ENCODE peak calls at places on chromosomes 6 and 20, in six cellular contexts. One of them, this sample, is unnamed.

GRCh38 chr6:710601-711571 is 17.9 kb upstream of the EXOC2 start:
- DNase-seq in effector CD4-positive, alpha-beta T cell: peak; percentile 15
- DNase-seq in AML-193: no peak
- DNase-seq in NCI-H1092 treated with DMSO at 0.1 percent for 48 hours: peak; percentile 39
- DNase-seq in non-pigmented ciliary epithelial cell: no peak
- DNase-seq in stimulated activated CD8-positive, alpha-beta memory T cell treated with anti-CD3 and anti-CD28 coated beads, Interleukin-2, amount 100 ng/mL, for 1 hour: no peak
- DNase-seq in this sample: peak; percentile 61

GRCh38 chr6:19805146-19805515 is 32.0 kb upstream of the ID4 start:
- DNase-seq in NCI-H1092 treated with DMSO at 0.1 percent for 48 hours: no peak
- DNase-seq in stimulated activated CD8-positive, alpha-beta memory T cell treated with anti-CD3 and anti-CD28 coated beads, Interleukin-2, amount 100 ng/mL, for 1 hour: no peak
- DNase-seq in non-pigmented ciliary epithelial cell: no peak
- DNase-seq in AML-193: no peak
- DNase-seq in effector CD4-positive, alpha-beta T cell: no peak
- DNase-seq in this sample: no peak

GRCh38 chr6:2478200-2478599 is 232.8 kb upstream of the GMDS start:
- DNase-seq in AML-193: no peak
- DNase-seq in effector CD4-positive, alpha-beta T cell: no peak
- DNase-seq in stimulated activated CD8-positive, alpha-beta memory T cell treated with anti-CD3 and anti-CD28 coated beads, Interleukin-2, amount 100 ng/mL, for 1 hour: no peak
- DNase-seq in NCI-H1092 treated with DMSO at 0.1 percent for 48 hours: peak; percentile 0
- DNase-seq in non-pigmented ciliary epithelial cell: peak; percentile 35
- DNase-seq in this sample: no peak

GRCh38 chr6:30820196-30820595 is 64.1 kb upstream of the DDR1 start:
- DNase-seq in effector CD4-positive, alpha-beta T cell: no peak
- DNase-seq in stimulated activated CD8-positive, alpha-beta memory T cell treated with anti-CD3 and anti-CD28 coated beads, Interleukin-2, amount 100 ng/mL, for 1 hour: no peak
- DNase-seq in non-pigmented ciliary epithelial cell: no peak
- DNase-seq in AML-193: no peak
- DNase-seq in NCI-H1092 treated with DMSO at 0.1 percent for 48 hours: no peak
- DNase-seq in this sample: peak; percentile 57

GRCh38 chr20:32110727-32111126 is 1.2 kb downstream of the TM9SF4 start:
- DNase-seq in NCI-H1092 treated with DMSO at 0.1 percent for 48 hours: no peak
- DNase-seq in stimulated activated CD8-positive, alpha-beta memory T cell treated with anti-CD3 and anti-CD28 coated beads, Interleukin-2, amount 100 ng/mL, for 1 hour: no peak
- DNase-seq in effector CD4-positive, alpha-beta T cell: no peak
- DNase-seq in AML-193: no peak
- DNase-seq in non-pigmented ciliary epithelial cell: no peak
- DNase-seq in this sample: no peak

GRCh38 chr6:118284736-118285360 is 263.2 kb upstream of the PLN start:
- DNase-seq in AML-193: peak; percentile 40
- DNase-seq in non-pigmented ciliary epithelial cell: no peak
- DNase-seq in stimulated activated CD8-positive, alpha-beta memory T cell treated with anti-CD3 and anti-CD28 coated beads, Interleukin-2, amount 100 ng/mL, for 1 hour: no peak
- DNase-seq in NCI-H1092 treated with DMSO at 0.1 percent for 48 hours: peak; percentile 14
- DNase-seq in effector CD4-positive, alpha-beta T cell: no peak
- DNase-seq in this sample: no peak

GRCh38 chr6:14324042-14324441 is 206.5 kb downstream of the CD83 start:
- DNase-seq in NCI-H1092 treated with DMSO at 0.1 percent for 48 hours: no peak
- DNase-seq in AML-193: no peak
- DNase-seq in effector CD4-positive, alpha-beta T cell: no peak
- DNase-seq in stimulated activated CD8-positive, alpha-beta memory T cell treated with anti-CD3 and anti-CD28 coated beads, Interleukin-2, amount 100 ng/mL, for 1 hour: no peak
- DNase-seq in non-pigmented ciliary epithelial cell: no peak
- DNase-seq in this sample: no peak

GRCh38 chr6:110232456-110232855 is 52.2 kb downstream of the CDC40 start:
- DNase-seq in effector CD4-positive, alpha-beta T cell: no peak
- DNase-seq in NCI-H1092 treated with DMSO at 0.1 percent for 48 hours: no peak
- DNase-seq in stimulated activated CD8-positive, alpha-beta memory T cell treated with anti-CD3 and anti-CD28 coated beads, Interleukin-2, amount 100 ng/mL, for 1 hour: no peak
- DNase-seq in non-pigmented ciliary epithelial cell: no peak
- DNase-seq in AML-193: no peak
- DNase-seq in this sample: no peak

GRCh38 chr20:4091332-4092135 is 76.2 kb upstream of the RNF24 start:
- DNase-seq in stimulated activated CD8-positive, alpha-beta memory T cell treated with anti-CD3 and anti-CD28 coated beads, Interleukin-2, amount 100 ng/mL, for 1 hour: no peak
- DNase-seq in effector CD4-positive, alpha-beta T cell: no peak
- DNase-seq in non-pigmented ciliary epithelial cell: no peak
- DNase-seq in AML-193: no peak
- DNase-seq in NCI-H1092 treated with DMSO at 0.1 percent for 48 hours: no peak
- DNase-seq in this sample: peak; percentile 69

GRCh38 chr6:71979911-71980310 is 93.6 kb downstream of the RIMS1 start:
- DNase-seq in non-pigmented ciliary epithelial cell: no peak
- DNase-seq in effector CD4-positive, alpha-beta T cell: no peak
- DNase-seq in NCI-H1092 treated with DMSO at 0.1 percent for 48 hours: no peak
- DNase-seq in AML-193: no peak
- DNase-seq in stimulated activated CD8-positive, alpha-beta memory T cell treated with anti-CD3 and anti-CD28 coated beads, Interleukin-2, amount 100 ng/mL, for 1 hour: no peak
- DNase-seq in this sample: no peak

GRCh38 chr20:10370091-10370887 is 63.7 kb downstream of the MKKS start:
- DNase-seq in non-pigmented ciliary epithelial cell: no peak
- DNase-seq in NCI-H1092 treated with DMSO at 0.1 percent for 48 hours: no peak
- DNase-seq in AML-193: no peak
- DNase-seq in effector CD4-positive, alpha-beta T cell: no peak
- DNase-seq in stimulated activated CD8-positive, alpha-beta memory T cell treated with anti-CD3 and anti-CD28 coated beads, Interleukin-2, amount 100 ng/mL, for 1 hour: no peak
- DNase-seq in this sample: no peak

GRCh38 chr6:117483004-117483644 is 650 bp downstream of the DCBLD1 start:
- DNase-seq in NCI-H1092 treated with DMSO at 0.1 percent for 48 hours: no peak
- DNase-seq in non-pigmented ciliary epithelial cell: no peak
- DNase-seq in AML-193: peak; percentile 44
- DNase-seq in effector CD4-positive, alpha-beta T cell: no peak
- DNase-seq in stimulated activated CD8-positive, alpha-beta memory T cell treated with anti-CD3 and anti-CD28 coated beads, Interleukin-2, amount 100 ng/mL, for 1 hour: no peak
- DNase-seq in this sample: peak; percentile 68

GRCh38 chr6:116511424-116512131 is at the start of gene CALHM5:
- DNase-seq in effector CD4-positive, alpha-beta T cell: no peak
- DNase-seq in AML-193: peak; percentile 11
- DNase-seq in non-pigmented ciliary epithelial cell: peak; percentile 67
- DNase-seq in stimulated activated CD8-positive, alpha-beta memory T cell treated with anti-CD3 and anti-CD28 coated beads, Interleukin-2, amount 100 ng/mL, for 1 hour: no peak
- DNase-seq in NCI-H1092 treated with DMSO at 0.1 percent for 48 hours: no peak
- DNase-seq in this sample: no peak

GRCh38 chr6:158072083-158072721 is 90.5 kb downstream of the SYNJ2 start:
- DNase-seq in non-pigmented ciliary epithelial cell: no peak
- DNase-seq in stimulated activated CD8-positive, alpha-beta memory T cell treated with anti-CD3 and anti-CD28 coated beads, Interleukin-2, amount 100 ng/mL, for 1 hour: peak; percentile 31
- DNase-seq in AML-193: peak; percentile 49
- DNase-seq in NCI-H1092 treated with DMSO at 0.1 percent for 48 hours: peak; percentile 61
- DNase-seq in effector CD4-positive, alpha-beta T cell: peak; percentile 40
- DNase-seq in this sample: peak; percentile 79

GRCh38 chr6:16582437-16583150 is 178.7 kb downstream of the ATXN1 start:
- DNase-seq in NCI-H1092 treated with DMSO at 0.1 percent for 48 hours: no peak
- DNase-seq in non-pigmented ciliary epithelial cell: no peak
- DNase-seq in effector CD4-positive, alpha-beta T cell: no peak
- DNase-seq in AML-193: no peak
- DNase-seq in stimulated activated CD8-positive, alpha-beta memory T cell treated with anti-CD3 and anti-CD28 coated beads, Interleukin-2, amount 100 ng/mL, for 1 hour: no peak
- DNase-seq in this sample: no peak

This sample was measured in stomach.